ENCODE peak calls at places on chromosomes 6 and 20, in five cellular contexts. One of them, this sample, is unnamed. For H3K27me3, the result is how much of the 10 kb centered on the place peaks cover.

GRCh38 chr6:14638562-14638931 is 521.0 kb downstream of the CD83 start:
- DNase-seq in mesenchymal stem cell: no peak
- DNase-seq in psoas muscle: no peak
- DNase-seq in pancreas: no peak
- DNase-seq in hepatocyte: no peak
- DNase-seq in this sample: no peak

GRCh38 chr6:81697564-81697963 is 54.9 kb downstream of the TENT5A start:
- DNase-seq in mesenchymal stem cell: peak
- DNase-seq in psoas muscle: no peak
- DNase-seq in pancreas: no peak
- DNase-seq in hepatocyte: peak
- DNase-seq in this sample: no peak

GRCh38 chr6:50271266-50271665 is 221.5 kb upstream of the DEFB112 start:
- DNase-seq in mesenchymal stem cell: peak
- DNase-seq in psoas muscle: no peak
- DNase-seq in pancreas: no peak
- DNase-seq in hepatocyte: no peak
- DNase-seq in this sample: no peak

GRCh38 chr6:157228421-157229218 is 94.7 kb downstream of the TMEM242 start:
- DNase-seq in mesenchymal stem cell: no peak
- DNase-seq in psoas muscle: no peak
- DNase-seq in pancreas: no peak
- DNase-seq in hepatocyte: no peak
- DNase-seq in this sample: no peak

GRCh38 chr6:144219056-144219685 is 66.0 kb upstream of the UTRN start:
- DNase-seq in mesenchymal stem cell: peak
- DNase-seq in psoas muscle: no peak
- DNase-seq in pancreas: no peak
- DNase-seq in hepatocyte: peak
- DNase-seq in this sample: no peak

GRCh38 chr6:134425521-134426316 is 107.8 kb upstream of the SGK1 start:
- DNase-seq in mesenchymal stem cell: no peak
- DNase-seq in psoas muscle: no peak
- DNase-seq in pancreas: no peak
- DNase-seq in hepatocyte: no peak
- DNase-seq in this sample: no peak

GRCh38 chr6:163085426-163085825 is 329.1 kb upstream of the QKI start:
- DNase-seq in mesenchymal stem cell: no peak
- DNase-seq in psoas muscle: no peak
- DNase-seq in pancreas: no peak
- DNase-seq in hepatocyte: no peak
- DNase-seq in this sample: no peak

GRCh38 chr6:106557837-106558236 is 71.5 kb downstream of the RTN4IP1 start:
- DNase-seq in mesenchymal stem cell: peak
- DNase-seq in psoas muscle: no peak
- DNase-seq in pancreas: no peak
- DNase-seq in hepatocyte: no peak
- DNase-seq in this sample: no peak

GRCh38 chr6:95578106-95578410 is 723 bp downstream of the MANEA start:
- DNase-seq in mesenchymal stem cell: no peak
- DNase-seq in psoas muscle: no peak
- DNase-seq in pancreas: no peak
- DNase-seq in hepatocyte: no peak
- DNase-seq in this sample: no peak

GRCh38 chr20:50286174-50286511 is 95.5 kb downstream of the CEBPB start:
- DNase-seq in mesenchymal stem cell: no peak
- DNase-seq in psoas muscle: no peak
- DNase-seq in pancreas: no peak
- DNase-seq in hepatocyte: no peak
- DNase-seq in this sample: no peak

GRCh38 chr20:57544838-57545564 is 15.9 kb upstream of the PCK1 start:
- DNase-seq in mesenchymal stem cell: no peak
- DNase-seq in psoas muscle: no peak
- DNase-seq in pancreas: no peak
- DNase-seq in hepatocyte: peak
- DNase-seq in this sample: no peak

GRCh38 chr6:28436404-28436803 is 6.9 kb downstream of the ZSCAN23 start:
- DNase-seq in mesenchymal stem cell: no peak
- DNase-seq in psoas muscle: no peak
- DNase-seq in pancreas: no peak
- DNase-seq in hepatocyte: no peak
- DNase-seq in this sample: no peak

GRCh38 chr20:41287327-41287726 is 30.2 kb downstream of the ZHX3 start:
- DNase-seq in mesenchymal stem cell: peak
- DNase-seq in psoas muscle: no peak
- DNase-seq in pancreas: no peak
- DNase-seq in hepatocyte: no peak
- DNase-seq in this sample: no peak

GRCh38 chr6:151012321-151013294 is 147.1 kb downstream of the MTHFD1L start:
- DNase-seq in mesenchymal stem cell: peak
- DNase-seq in psoas muscle: no peak
- DNase-seq in pancreas: no peak
- DNase-seq in hepatocyte: no peak
- DNase-seq in this sample: no peak

GRCh38 chr6:75210885-75211739 is 5.3 kb upstream of the COL12A1 start:
- DNase-seq in mesenchymal stem cell: peak
- DNase-seq in psoas muscle: no peak
- DNase-seq in pancreas: no peak
- DNase-seq in hepatocyte: peak
- DNase-seq in this sample: peak

GRCh38 chr6:165417298-165417865 is 108.0 kb upstream of the C6orf118 start:
- DNase-seq in mesenchymal stem cell: peak
- DNase-seq in psoas muscle: no peak
- DNase-seq in pancreas: no peak
- DNase-seq in hepatocyte: no peak
- DNase-seq in this sample: no peak

GRCh38 chr20:46978871-46979536 is 84.4 kb downstream of the EYA2 start:
- DNase-seq in mesenchymal stem cell: no peak
- DNase-seq in psoas muscle: no peak
- DNase-seq in pancreas: no peak
- DNase-seq in hepatocyte: no peak
- DNase-seq in this sample: no peak

GRCh38 chr6:108561742-108562502 is 1.2 kb downstream of the FOXO3 start:
- DNase-seq in mesenchymal stem cell: peak
- DNase-seq in psoas muscle: peak
- DNase-seq in pancreas: peak
- DNase-seq in hepatocyte: peak
- DNase-seq in this sample: peak

GRCh38 chr6:157443066-157443800 is 62.2 kb downstream of the ZDHHC14 start:
- DNase-seq in mesenchymal stem cell: peak
- DNase-seq in psoas muscle: no peak
- DNase-seq in pancreas: no peak
- DNase-seq in hepatocyte: no peak
- DNase-seq in this sample: no peak

GRCh38 chr6:45667265-45667664 is 289.5 kb upstream of the SUPT3H start:
- DNase-seq in mesenchymal stem cell: no peak
- DNase-seq in psoas muscle: no peak
- DNase-seq in pancreas: no peak
- DNase-seq in hepatocyte: no peak
- DNase-seq in this sample: no peak

GRCh38 chr6:139891471-139891870 is 517.0 kb upstream of the CITED2 start:
- DNase-seq in mesenchymal stem cell: no peak
- DNase-seq in psoas muscle: no peak
- DNase-seq in pancreas: no peak
- DNase-seq in hepatocyte: no peak
- DNase-seq in this sample: no peak

GRCh38 chr6:35486005-35486925 is 10.6 kb downstream of the TEAD3 start:
- DNase-seq in mesenchymal stem cell: peak
- DNase-seq in psoas muscle: peak
- DNase-seq in pancreas: peak
- DNase-seq in hepatocyte: peak
- DNase-seq in this sample: peak

GRCh38 chr6:13463327-13463717 is 24.1 kb downstream of the GFOD1 start:
- DNase-seq in mesenchymal stem cell: no peak
- DNase-seq in psoas muscle: no peak
- DNase-seq in pancreas: no peak
- DNase-seq in hepatocyte: no peak
- DNase-seq in this sample: no peak
- H3K4me3 ChIP-seq in mesenchymal stem cell: no peak
- H3K4me3 ChIP-seq in psoas muscle: no peak
- H3K4me3 ChIP-seq in pancreas: no peak
- H3K4me3 ChIP-seq in hepatocyte: no peak
- H3K4me3 ChIP-seq in this sample: no peak

DNA sequence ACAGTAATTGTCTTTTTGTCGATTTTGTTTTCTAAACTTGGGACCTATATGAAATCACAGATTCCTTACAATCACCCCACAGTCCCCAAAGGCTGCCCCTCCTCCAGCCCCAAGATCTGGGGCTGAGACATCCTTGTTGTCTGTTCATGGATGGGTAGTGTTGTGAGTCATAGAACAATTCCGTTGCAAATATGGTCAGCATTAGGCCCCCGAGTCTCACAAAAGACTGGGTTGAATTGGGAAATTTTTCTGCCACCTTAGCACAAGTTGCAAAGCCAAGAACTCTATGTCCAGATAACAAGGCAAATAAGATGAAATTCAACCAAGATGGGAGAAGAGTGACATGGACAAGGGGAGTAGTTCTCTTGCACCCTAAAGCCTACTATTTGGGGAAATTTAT is 10.5 kb upstream of the TAB2 start:
- DNase-seq in mesenchymal stem cell: peak
- DNase-seq in psoas muscle: no peak
- DNase-seq in pancreas: no peak
- DNase-seq in hepatocyte: no peak
- DNase-seq in this sample: no peak
- H3K27me3 ChIP-seq in mesenchymal stem cell: under half
- H3K27me3 ChIP-seq in psoas muscle: under half
- H3K27me3 ChIP-seq in pancreas: under half
- H3K27me3 ChIP-seq in hepatocyte: under half
- H3K27me3 ChIP-seq in this sample: under half

GRCh38 chr6:147204843-147205311 is 660 bp downstream of the STXBP5 start:
- DNase-seq in mesenchymal stem cell: peak
- DNase-seq in psoas muscle: no peak
- DNase-seq in pancreas: no peak
- DNase-seq in hepatocyte: no peak
- DNase-seq in this sample: no peak

GRCh38 chr6:147205690-147206600 is 1.7 kb downstream of the STXBP5 start:
- DNase-seq in mesenchymal stem cell: peak
- DNase-seq in psoas muscle: no peak
- DNase-seq in pancreas: no peak
- DNase-seq in hepatocyte: no peak
- DNase-seq in this sample: no peak

GRCh38 chr6:147209762-147210449 is 5.7 kb downstream of the STXBP5 start:
- DNase-seq in mesenchymal stem cell: no peak
- DNase-seq in psoas muscle: no peak
- DNase-seq in pancreas: no peak
- DNase-seq in hepatocyte: no peak
- DNase-seq in this sample: no peak

GRCh38 chr6:147207351-147207750 is 3.1 kb downstream of the STXBP5 start:
- DNase-seq in mesenchymal stem cell: no peak
- DNase-seq in psoas muscle: no peak
- DNase-seq in pancreas: no peak
- DNase-seq in hepatocyte: no peak
- DNase-seq in this sample: no peak

GRCh38 chr6:147207851-147208754 is 3.9 kb downstream of the STXBP5 start:
- DNase-seq in mesenchymal stem cell: no peak
- DNase-seq in psoas muscle: no peak
- DNase-seq in pancreas: no peak
- DNase-seq in hepatocyte: no peak
- DNase-seq in this sample: no peak
- H3K4me3 ChIP-seq in mesenchymal stem cell: peak
- H3K4me3 ChIP-seq in psoas muscle: peak
- H3K4me3 ChIP-seq in pancreas: peak
- H3K4me3 ChIP-seq in hepatocyte: no peak
- H3K4me3 ChIP-seq in this sample: peak

DNA sequence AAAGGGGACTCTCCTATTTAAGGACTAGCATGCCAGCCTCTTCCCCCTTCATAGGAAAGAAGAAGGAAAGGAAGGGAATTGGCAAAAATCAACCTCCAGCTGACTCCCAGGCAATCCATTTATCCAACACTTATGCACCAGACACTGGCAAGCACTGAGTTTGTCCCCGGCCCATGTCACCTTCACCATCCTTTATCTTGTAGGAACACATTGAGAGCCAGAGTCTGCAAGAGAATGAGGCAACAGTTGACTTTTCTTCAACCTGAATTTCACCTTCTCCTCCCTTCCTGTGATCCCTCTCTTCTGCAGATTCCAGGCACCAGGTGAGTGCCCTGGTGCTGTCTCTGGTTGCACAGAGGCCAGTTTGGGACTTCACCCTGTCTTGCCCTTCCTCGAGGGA is 264.3 kb upstream of the ECI2 start:
- DNase-seq in mesenchymal stem cell: no peak
- DNase-seq in psoas muscle: no peak
- DNase-seq in pancreas: no peak
- DNase-seq in hepatocyte: no peak
- DNase-seq in this sample: no peak
- H3K27me3 ChIP-seq in mesenchymal stem cell: under half
- H3K27me3 ChIP-seq in psoas muscle: under half
- H3K27me3 ChIP-seq in pancreas: under half
- H3K27me3 ChIP-seq in hepatocyte: under half
- H3K27me3 ChIP-seq in this sample: under half

DNA sequence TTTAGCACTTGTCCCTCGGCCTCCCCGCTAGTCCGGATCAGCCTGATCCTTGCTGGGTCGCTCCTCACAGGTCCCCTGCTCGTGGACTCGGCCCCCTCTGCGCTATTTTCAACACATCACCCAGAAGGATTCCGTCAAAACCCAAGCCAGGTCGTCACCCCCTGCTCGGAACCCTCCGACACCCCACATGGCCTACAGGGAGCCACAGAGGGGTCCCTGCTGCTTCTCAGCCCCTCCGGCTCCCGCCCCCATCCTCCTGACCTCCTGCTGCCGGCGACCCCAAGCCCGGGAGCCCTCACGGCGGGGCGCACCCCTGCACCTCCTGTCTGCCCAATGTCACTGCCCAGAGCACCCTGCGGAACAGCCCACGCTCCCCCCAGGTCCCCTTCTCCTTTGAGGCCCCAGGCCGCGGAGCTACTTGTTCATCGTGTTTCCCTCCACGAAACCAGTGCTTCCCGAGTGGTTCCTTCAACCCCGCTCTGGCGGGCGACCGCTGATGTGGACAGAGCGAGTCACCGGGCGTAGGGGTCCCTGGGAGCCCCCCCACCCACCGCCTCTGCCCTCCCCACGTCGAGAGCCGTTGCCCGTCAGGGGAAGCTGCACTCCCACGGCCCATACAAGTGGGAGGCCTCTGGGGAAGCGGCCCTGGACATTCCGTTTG is 638 bp upstream of the MYL9 start:
- DNase-seq in mesenchymal stem cell: no peak
- DNase-seq in psoas muscle: peak
- DNase-seq in pancreas: no peak
- DNase-seq in hepatocyte: no peak
- DNase-seq in this sample: no peak
- H3K4me3 ChIP-seq in mesenchymal stem cell: peak
- H3K4me3 ChIP-seq in psoas muscle: peak
- H3K4me3 ChIP-seq in pancreas: peak
- H3K4me3 ChIP-seq in hepatocyte: peak
- H3K4me3 ChIP-seq in this sample: peak

GRCh38 chr6:47371139-47371874 is 61.6 kb upstream of the TNFRSF21 start:
- DNase-seq in mesenchymal stem cell: no peak
- DNase-seq in psoas muscle: no peak
- DNase-seq in pancreas: no peak
- DNase-seq in hepatocyte: no peak
- DNase-seq in this sample: no peak
- H3K27me3 ChIP-seq in mesenchymal stem cell: under half
- H3K27me3 ChIP-seq in psoas muscle: under half
- H3K27me3 ChIP-seq in pancreas: under half
- H3K27me3 ChIP-seq in hepatocyte: under half
- H3K27me3 ChIP-seq in this sample: under half